ENCODE peak calls at places on chromosomes 4 and X, in nine cellular contexts. N is A549, U is upper lobe of left lung, K is esophagus muscularis mucosa, J is K562, S is ovary, X is suprapubic skin, O is transverse colon, H is SK-N-SH. C is an unnamed sample.

GRCh38 chr4:56330691-56331090 is 56.6 kb downstream of the AASDH start:
- DNase-seq in J (no peak), N (peak; percentile 13), H (no peak), U (no peak), X (no peak), O (no peak), K (no peak), S (no peak), C (no peak)

GRCh38 chr4:109313168-109314133 is 11.0 kb upstream of the COL25A1 start:
- DNase-seq in X (no peak), H (no peak), N (no peak), K (no peak), J (no peak), U (no peak), O (no peak), S (no peak), C (no peak)

GRCh38 chrX:24842486-24842885 is 148.8 kb downstream of the POLA1 start:
- DNase-seq in J (no peak), K (no peak), S (peak; percentile 64), H (no peak), O (no peak), X (no peak), N (no peak), U (no peak), C (no peak)

GRCh38 chr4:35559559-35560365 is 684.6 kb downstream of the ARAP2 start:
- DNase-seq in X (no peak), S (no peak), U (no peak), J (no peak), N (no peak), H (no peak), K (no peak), O (no peak), C (no peak)

GRCh38 chr4:40462326-40462725 is 127.2 kb downstream of the CHRNA9 start:
- DNase-seq in K (no peak), X (no peak), J (no peak), U (peak; percentile 51), S (no peak), O (no peak), H (no peak), N (no peak), C (no peak)

GRCh38 chr4:40840985-40841571 is 91.3 kb downstream of the NSUN7 start:
- DNase-seq in H (peak; percentile 72), K (no peak), S (peak; percentile 23), X (peak; percentile 71), O (peak; percentile 79), N (peak; percentile 78), J (peak; percentile 55), U (peak; percentile 84), C (peak; percentile 47)

GRCh38 chrX:145751943-145752342 is 65.7 kb upstream of the SLITRK2 start:
- DNase-seq in S (no peak), H (no peak), O (no peak), U (no peak), K (no peak), X (no peak), N (no peak), J (no peak), C (no peak)

GRCh38 chr4:185817403-185817818 is 5.4 kb upstream of the SORBS2 start:
- DNase-seq in O (peak; percentile 61), J (no peak), K (peak; percentile 84), S (no peak), X (no peak), H (no peak), U (peak; percentile 82), N (no peak), C (no peak)

GRCh38 chr4:172207258-172207657 is 394.1 kb downstream of the GALNTL6 start:
- DNase-seq in S (no peak), K (no peak), N (no peak), J (no peak), H (no peak), O (no peak), U (no peak), X (no peak), C (no peak)

GRCh38 chrX:119880076-119880475 is 8.4 kb downstream of the NDUFA1 start:
- DNase-seq in X (no peak), H (no peak), S (no peak), K (no peak), N (no peak), U (no peak), O (no peak), J (no peak), C (no peak)

GRCh38 chrX:24506082-24506481 is 41.0 kb downstream of the PDK3 start:
- DNase-seq in K (no peak), H (no peak), S (no peak), J (no peak), O (no peak), N (peak; percentile 25), U (no peak), X (no peak), C (no peak)

GRCh38 chr4:159871141-159871540 is 768.3 kb downstream of the RAPGEF2 start:
- DNase-seq in S (no peak), N (no peak), U (no peak), O (no peak), J (no peak), X (no peak), K (no peak), H (no peak), C (no peak)

GRCh38 chr4:128379860-128380259 is 92.2 kb upstream of the PGRMC2 start:
- DNase-seq in N (peak; percentile 53), J (peak; percentile 68), H (peak; percentile 25), K (peak; percentile 89), X (no peak), O (peak; percentile 28), S (no peak), U (peak; percentile 42), C (no peak)

GRCh38 chr4:663438-664428 is 10.3 kb downstream of the ATP5ME start:
- DNase-seq in U (peak; percentile 75), H (peak; percentile 95), O (peak; percentile 71), N (no peak), K (no peak), X (peak; percentile 64), S (peak; percentile 53), J (no peak), C (no peak)

GRCh38 chr4:88661724-88662123 is 35.9 kb downstream of the NAP1L5 start:
- DNase-seq in H (no peak), N (peak; percentile 10), K (no peak), X (no peak), J (no peak), U (no peak), O (no peak), S (no peak), C (no peak)

GRCh38 chr4:7945709-7946380 is 6.2 kb upstream of the AFAP1 start:
- DNase-seq in O (no peak), S (no peak), N (no peak), K (no peak), X (no peak), J (no peak), U (no peak), H (no peak), C (no peak)

GRCh38 chr4:85777908-85778808 is 303.2 kb downstream of the ARHGAP24 start:
- DNase-seq in H (no peak), X (no peak), O (no peak), K (no peak), U (no peak), J (no peak), S (no peak), N (no peak), C (no peak)
- TF ChIP-seq EP300 in H (no peak), X (no peak), O (no peak), K (no peak), U (no peak), J (no peak), S (no peak), N (no peak), C (peak; percentile 21)

GRCh38 chrX:19756577-19757131 is 130.7 kb downstream of the SH3KBP1 start:
- DNase-seq in N (no peak), U (no peak), S (no peak), K (no peak), H (no peak), J (no peak), X (no peak), O (no peak), C (no peak)

GRCh38 chrX:19750028-19750786 is 137.2 kb downstream of the SH3KBP1 start:
- DNase-seq in J (no peak), S (no peak), X (no peak), H (no peak), U (no peak), O (no peak), N (peak; percentile 7), K (no peak), C (no peak)

GRCh38 chrX:19752043-19752442 is 135.4 kb downstream of the SH3KBP1 start:
- DNase-seq in N (no peak), S (no peak), J (no peak), X (no peak), O (no peak), K (no peak), H (no peak), U (no peak), C (no peak)

GRCh38 chrX:19751068-19751467 is 136.3 kb downstream of the SH3KBP1 start:
- DNase-seq in H (no peak), J (no peak), N (no peak), U (no peak), X (no peak), O (no peak), S (no peak), K (no peak), C (no peak)

DNA sequence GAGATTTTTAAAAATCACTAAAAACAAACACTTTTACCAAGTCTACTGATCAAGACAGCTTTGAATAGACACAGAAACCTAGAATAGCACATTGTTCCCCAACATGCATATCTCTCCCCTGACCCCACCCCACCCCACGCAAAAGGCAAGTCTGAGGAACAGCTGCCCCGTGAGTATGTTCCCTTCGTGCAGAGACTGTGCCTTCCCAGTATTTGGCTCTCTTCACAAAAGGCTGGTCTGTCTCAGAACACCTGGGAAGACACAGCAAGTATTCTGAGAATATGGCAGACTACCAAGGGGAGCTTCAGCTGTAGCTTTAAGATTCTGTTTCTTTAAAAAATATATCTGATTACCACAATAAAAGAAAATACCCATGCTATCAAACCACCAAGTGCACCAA is 134.0 kb downstream of the SH3KBP1 start:
- DNase-seq in J (no peak), H (no peak), U (no peak), N (no peak), K (no peak), S (no peak), O (no peak), X (no peak), C (no peak)
- H3K4me1 ChIP-seq in J (no peaks in the 10 kb centered on the region), H (peaks cover 5% of the 10 kb centered on the region), U (no peaks in the 10 kb centered on the region), N (peaks cover under 1% of the 10 kb centered on the region), K (no peaks in the 10 kb centered on the region), S (no peaks in the 10 kb centered on the region), O (no peaks in the 10 kb centered on the region), X (no peaks in the 10 kb centered on the region), C (peaks cover under 1% of the 10 kb centered on the region)

GRCh38 chrX:65575024-65575423 is 40.4 kb upstream of the LAS1L start:
- DNase-seq in K (no peak), O (no peak), H (no peak), S (no peak), J (no peak), U (no peak), X (no peak), N (no peak), C (no peak)
- TF ChIP-seq EP300 in K (no peak), O (no peak), H (no peak), S (no peak), J (no peak), U (no peak), X (no peak), N (no peak), C (no peak)

DNA sequence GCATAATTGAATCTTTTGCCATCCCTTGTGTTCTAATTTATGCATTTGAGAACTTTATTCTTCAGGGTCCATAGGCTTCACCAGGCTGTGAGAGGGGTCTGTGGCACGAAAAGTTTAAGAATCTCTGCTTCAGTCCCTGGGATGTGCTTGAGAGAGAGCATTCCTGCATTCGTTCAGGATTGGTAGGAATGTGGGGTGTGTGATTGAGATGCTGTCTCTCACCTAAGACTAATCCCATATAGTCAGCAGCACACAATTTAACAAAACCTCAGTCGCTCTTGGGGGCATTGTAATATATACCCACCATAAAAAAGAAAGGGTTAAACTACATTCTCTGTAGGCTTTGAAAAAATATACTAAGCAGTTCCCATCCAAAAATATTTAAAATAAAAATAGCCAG is 41.7 kb downstream of the PTTG2 start:
- DNase-seq in N (no peak), O (no peak), U (no peak), K (no peak), S (no peak), J (no peak), H (no peak), X (no peak), C (no peak)
- H3K4me1 ChIP-seq in N (no peaks in the 10 kb centered on the region), O (peaks cover 33% of the 10 kb centered on the region), U (peaks cover 8% of the 10 kb centered on the region), K (peaks cover 43% of the 10 kb centered on the region), S (peaks cover 17% of the 10 kb centered on the region), J (no peaks in the 10 kb centered on the region), H (no peaks in the 10 kb centered on the region), X (peaks cover 2% of the 10 kb centered on the region), C (no peaks in the 10 kb centered on the region)

C was measured in tibial nerve.